ENCODE peak calls at places on chromosome 12, in nine cellular contexts. T, L, C, D, Z, S, A, I and P are unnamed samples.

GRCh38 chr12:55728185-55728931 is 451 bp downstream of the CD63 start:
- DNase-seq in T (peak), L (peak), C (no peak), D (peak), Z (no peak), S (no peak), A (peak), I (no peak), P (no peak)

GRCh38 chr12:84165998-84166571 is 746.5 kb downstream of the SLC6A15 start:
- DNase-seq in T (no peak), L (no peak), C (no peak), D (no peak), Z (no peak), S (no peak), A (no peak), I (no peak), P (no peak)

GRCh38 chr12:69099201-69099837 is 140.1 kb upstream of the CPSF6 start:
- DNase-seq in T (no peak), L (no peak), C (no peak), D (no peak), Z (no peak), S (no peak), A (no peak), I (no peak), P (no peak)

GRCh38 chr12:27285395-27285794 is 41.3 kb downstream of the STK38L start:
- DNase-seq in T (no peak), L (peak), C (no peak), D (no peak), Z (no peak), S (no peak), A (no peak), I (no peak), P (no peak)

GRCh38 chr12:96258451-96258933 is 64.3 kb downstream of the ELK3 start:
- DNase-seq in T (peak), L (peak), C (no peak), D (no peak), Z (peak), S (no peak), A (no peak), I (peak), P (peak)

GRCh38 chr12:122012184-122012583 is 9.5 kb upstream of the BCL7A start:
- DNase-seq in T (no peak), L (no peak), C (no peak), D (no peak), Z (no peak), S (no peak), A (no peak), I (no peak), P (no peak)

GRCh38 chr12:6700646-6701051 is at the start of gene PIANP:
- DNase-seq in T (peak), L (peak), C (peak), D (peak), Z (no peak), S (no peak), A (peak), I (peak), P (no peak)

GRCh38 chr12:90333939-90334338 is 621.0 kb downstream of the CCER1 start:
- DNase-seq in T (no peak), L (peak), C (no peak), D (no peak), Z (no peak), S (no peak), A (no peak), I (no peak), P (no peak)

GRCh38 chr12:25241171-25242020 is 9.3 kb downstream of the KRAS start:
- DNase-seq in T (no peak), L (peak), C (peak), D (no peak), Z (no peak), S (no peak), A (no peak), I (peak), P (no peak)

GRCh38 chr12:38771871-38772270 is 133.5 kb downstream of the CPNE8 start:
- DNase-seq in T (no peak), L (peak), C (no peak), D (no peak), Z (no peak), S (no peak), A (no peak), I (peak), P (no peak)

GRCh38 chr12:6703631-6704030 is 3.0 kb upstream of the PIANP start:
- DNase-seq in T (peak), L (no peak), C (no peak), D (no peak), Z (no peak), S (no peak), A (no peak), I (no peak), P (no peak)

GRCh38 chr12:110796952-110797351 is 49.8 kb upstream of the CCDC63 start:
- DNase-seq in T (no peak), L (no peak), C (peak), D (no peak), Z (no peak), S (no peak), A (no peak), I (no peak), P (no peak)

GRCh38 chr12:44296624-44297197 is 460.8 kb downstream of the TMEM117 start:
- DNase-seq in T (no peak), L (no peak), C (no peak), D (no peak), Z (no peak), S (no peak), A (no peak), I (no peak), P (no peak)

GRCh38 chr12:98838282-98838681 is 193.2 kb downstream of the APAF1 start:
- DNase-seq in T (no peak), L (no peak), C (no peak), D (no peak), Z (no peak), S (no peak), A (no peak), I (no peak), P (peak)

GRCh38 chr12:95646781-95647184 is 95.5 kb upstream of the USP44 start:
- DNase-seq in T (peak), L (peak), C (no peak), D (no peak), Z (no peak), S (no peak), A (no peak), I (no peak), P (no peak)

GRCh38 chr12:3928538-3929220 is 55.5 kb upstream of the PARP11 start:
- DNase-seq in T (no peak), L (no peak), C (no peak), D (no peak), Z (no peak), S (no peak), A (no peak), I (no peak), P (no peak)

GRCh38 chr12:92146497-92146828 is 817 bp upstream of the BTG1 start:
- DNase-seq in T (no peak), L (no peak), C (no peak), D (no peak), Z (no peak), S (no peak), A (no peak), I (no peak), P (no peak)

GRCh38 chr12:65014504-65015271 is 106.4 kb downstream of the WIF1 start:
- DNase-seq in T (no peak), L (no peak), C (no peak), D (no peak), Z (no peak), S (no peak), A (peak), I (no peak), P (no peak)

GRCh38 chr12:94531196-94531720 is 71.6 kb upstream of the CEP83 start:
- DNase-seq in T (no peak), L (no peak), C (no peak), D (no peak), Z (no peak), S (no peak), A (no peak), I (no peak), P (no peak)

GRCh38 chr12:48999371-49000131 is at the start of gene DDN:
- DNase-seq in T (peak), L (peak), C (peak), D (peak), Z (no peak), S (no peak), A (no peak), I (peak), P (no peak)

GRCh38 chr12:3130053-3130805 is 53.0 kb downstream of the TSPAN9 start:
- DNase-seq in T (no peak), L (peak), C (no peak), D (no peak), Z (no peak), S (no peak), A (no peak), I (no peak), P (no peak)

GRCh38 chr12:89350260-89350659 is 2.0 kb downstream of the DUSP6 start:
- DNase-seq in T (no peak), L (no peak), C (no peak), D (no peak), Z (no peak), S (no peak), A (no peak), I (no peak), P (no peak)

GRCh38 chr12:42916143-42916542 is 326.6 kb upstream of the PRICKLE1 start:
- DNase-seq in T (no peak), L (no peak), C (no peak), D (no peak), Z (no peak), S (no peak), A (peak), I (no peak), P (no peak)

GRCh38 chr12:103956515-103957027 is 9.1 kb upstream of the TDG start:
- DNase-seq in T (no peak), L (no peak), C (no peak), D (no peak), Z (no peak), S (no peak), A (peak), I (no peak), P (no peak)

GRCh38 chr12:130011611-130012385 is 108.0 kb upstream of the TMEM132D start:
- DNase-seq in T (no peak), L (no peak), C (no peak), D (no peak), Z (no peak), S (no peak), A (no peak), I (no peak), P (no peak)